ENCODE peak calls at places on chromosome 3, in four cellular contexts. One of them, this sample, is unnamed. For H3K4me1 and H3K36me3, the result is how much of the 10 kb centered on the place peaks cover.

GRCh38 chr3:59559721-59560514 is 510.1 kb upstream of the CFAP20DC start:
- DNase-seq in IMR-90: peak
- DNase-seq in H1: no peak
- DNase-seq in mesendoderm: peak
- DNase-seq in this sample: peak

GRCh38 chr3:123559040-123559861 is 25.6 kb downstream of the HACD2 start:
- DNase-seq in IMR-90: peak
- DNase-seq in H1: no peak
- DNase-seq in mesendoderm: peak
- DNase-seq in this sample: no peak

GRCh38 chr3:134294302-134294925 is 43.8 kb upstream of the RYK start:
- DNase-seq in IMR-90: no peak
- DNase-seq in H1: peak
- DNase-seq in mesendoderm: no peak
- DNase-seq in this sample: no peak

GRCh38 chr3:149003653-149004305 is 12.4 kb downstream of the GYG1 start:
- DNase-seq in IMR-90: no peak
- DNase-seq in H1: no peak
- DNase-seq in mesendoderm: peak
- DNase-seq in this sample: peak

GRCh38 chr3:45832691-45833090 is 9.2 kb downstream of the LZTFL1 start:
- DNase-seq in IMR-90: peak
- DNase-seq in H1: no peak
- DNase-seq in mesendoderm: peak
- DNase-seq in this sample: peak

GRCh38 chr3:126554560-126555525 is 3.9 kb downstream of the C3orf22 start:
- DNase-seq in IMR-90: no peak
- DNase-seq in H1: peak
- DNase-seq in mesendoderm: no peak
- DNase-seq in this sample: no peak

GRCh38 chr3:73718326-73719110 is 93.8 kb upstream of the PDZRN3 start:
- DNase-seq in IMR-90: no peak
- DNase-seq in H1: no peak
- DNase-seq in mesendoderm: no peak
- DNase-seq in this sample: no peak

GRCh38 chr3:39166932-39167532 is 13.6 kb upstream of the CSRNP1 start:
- DNase-seq in IMR-90: peak
- DNase-seq in H1: no peak
- DNase-seq in mesendoderm: no peak
- DNase-seq in this sample: peak

GRCh38 chr3:120469440-120470415 is 18.9 kb upstream of the FSTL1 start:
- DNase-seq in IMR-90: peak
- DNase-seq in H1: no peak
- DNase-seq in mesendoderm: peak
- DNase-seq in this sample: peak

GRCh38 chr3:64215084-64215483 is 10.2 kb downstream of the PRICKLE2 start:
- DNase-seq in IMR-90: no peak
- DNase-seq in H1: no peak
- DNase-seq in mesendoderm: no peak
- DNase-seq in this sample: no peak

GRCh38 chr3:74752290-74752689 is 137.8 kb upstream of the CNTN3 start:
- DNase-seq in IMR-90: no peak
- DNase-seq in H1: no peak
- DNase-seq in mesendoderm: no peak
- DNase-seq in this sample: no peak

GRCh38 chr3:152444029-152444641 is 175.4 kb downstream of the MBNL1 start:
- DNase-seq in IMR-90: peak
- DNase-seq in H1: no peak
- DNase-seq in mesendoderm: peak
- DNase-seq in this sample: no peak

GRCh38 chr3:152583913-152584312 is 251.0 kb upstream of the P2RY1 start:
- DNase-seq in IMR-90: no peak
- DNase-seq in H1: no peak
- DNase-seq in mesendoderm: no peak
- DNase-seq in this sample: no peak

GRCh38 chr3:134085034-134085775 is 55.5 kb upstream of the SLCO2A1 start:
- DNase-seq in IMR-90: peak
- DNase-seq in H1: peak
- DNase-seq in mesendoderm: no peak
- DNase-seq in this sample: peak

GRCh38 chr3:129615751-129616281 is 9.3 kb upstream of the PLXND1 start:
- DNase-seq in IMR-90: no peak
- DNase-seq in H1: no peak
- DNase-seq in mesendoderm: no peak
- DNase-seq in this sample: no peak

GRCh38 chr3:172946061-172946460 is 195.0 kb downstream of the SPATA16 start:
- DNase-seq in IMR-90: no peak
- DNase-seq in H1: no peak
- DNase-seq in mesendoderm: no peak
- DNase-seq in this sample: no peak

GRCh38 chr3:43759297-43759782 is 68.6 kb downstream of the ABHD5 start:
- DNase-seq in IMR-90: peak
- DNase-seq in H1: no peak
- DNase-seq in mesendoderm: peak
- DNase-seq in this sample: peak

GRCh38 chr3:127159547-127159946 is 33.4 kb upstream of the PRR23E start:
- DNase-seq in IMR-90: no peak
- DNase-seq in H1: no peak
- DNase-seq in mesendoderm: no peak
- DNase-seq in this sample: no peak

GRCh38 chr3:49265987-49266386 is 11.0 kb downstream of the C3orf62 start:
- DNase-seq in IMR-90: no peak
- DNase-seq in H1: no peak
- DNase-seq in mesendoderm: no peak
- DNase-seq in this sample: no peak

GRCh38 chr3:191963182-191963581 is 502.2 kb downstream of the PYDC2 start:
- DNase-seq in IMR-90: no peak
- DNase-seq in H1: peak
- DNase-seq in mesendoderm: peak
- DNase-seq in this sample: no peak

GRCh38 chr3:33096103-33096868 is 660 bp downstream of the GLB1 start:
- DNase-seq in IMR-90: peak
- DNase-seq in H1: peak
- DNase-seq in mesendoderm: peak
- DNase-seq in this sample: peak

DNA sequence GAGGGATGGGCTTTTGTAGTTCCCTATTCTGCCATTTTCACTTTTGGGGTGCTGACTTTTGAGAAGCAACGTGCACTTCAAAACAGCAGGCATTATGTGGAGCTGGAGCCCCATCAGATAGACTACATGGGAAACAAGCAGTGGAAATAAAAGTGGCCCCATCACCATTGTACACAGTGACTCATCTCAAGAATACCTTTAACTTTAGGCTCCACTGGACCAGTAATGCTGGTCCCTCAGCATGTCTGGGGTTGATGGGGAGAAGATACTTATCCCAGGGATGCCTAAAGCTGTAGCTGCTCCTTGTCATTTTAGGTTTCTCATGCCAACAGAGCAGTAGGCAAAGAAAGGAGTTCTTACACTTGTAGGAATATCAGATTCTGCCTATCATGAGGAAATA is 45.0 kb downstream of the LSM3 start:
- DNase-seq in IMR-90: no peak
- DNase-seq in H1: no peak
- DNase-seq in mesendoderm: no peak
- DNase-seq in this sample: peak
- H3K4me1 ChIP-seq in IMR-90: under half
- H3K4me1 ChIP-seq in H1: under half
- H3K4me1 ChIP-seq in mesendoderm: under half
- H3K4me1 ChIP-seq in this sample: under half

DNA sequence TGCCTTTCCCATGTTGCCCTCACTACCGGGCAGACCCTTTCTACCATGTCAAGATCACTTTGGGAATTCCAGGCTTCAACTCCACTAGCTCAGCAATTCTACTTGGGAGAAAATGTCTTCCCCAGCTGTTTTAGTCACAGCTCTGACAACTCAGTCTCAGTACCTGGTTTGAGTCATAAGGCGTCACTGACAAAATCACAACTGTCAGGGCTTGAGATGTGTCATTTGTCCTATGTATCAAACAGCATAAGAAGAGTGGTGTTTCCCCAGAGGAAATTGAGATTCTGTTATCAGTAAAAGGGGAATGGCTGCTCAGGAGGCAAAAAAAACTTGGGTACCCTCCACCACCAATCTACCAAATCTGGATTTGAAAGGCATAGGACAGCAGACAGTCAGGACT is 594.9 kb upstream of the SUCLG2 start:
- DNase-seq in IMR-90: no peak
- DNase-seq in H1: no peak
- DNase-seq in mesendoderm: no peak
- DNase-seq in this sample: no peak
- H3K4ac ChIP-seq in IMR-90: no peak
- H3K4ac ChIP-seq in H1: no peak
- H3K4ac ChIP-seq in mesendoderm: no peak
- H3K4ac ChIP-seq in this sample: no peak

GRCh38 chr3:156705761-156706631 is 31.6 kb downstream of the TIPARP start:
- DNase-seq in IMR-90: peak
- DNase-seq in H1: no peak
- DNase-seq in mesendoderm: no peak
- DNase-seq in this sample: no peak
- H3K36me3 ChIP-seq in IMR-90: under half
- H3K36me3 ChIP-seq in H1: under half
- H3K36me3 ChIP-seq in mesendoderm: under half
- H3K36me3 ChIP-seq in this sample: under half

GRCh38 chr3:95615592-95616310 is 1198.6 kb upstream of the EPHA6 start:
- DNase-seq in IMR-90: no peak
- DNase-seq in H1: no peak
- DNase-seq in mesendoderm: no peak
- DNase-seq in this sample: no peak

GRCh38 chr3:95609411-95609810 is 1205.0 kb upstream of the EPHA6 start:
- DNase-seq in IMR-90: no peak
- DNase-seq in H1: no peak
- DNase-seq in mesendoderm: no peak
- DNase-seq in this sample: no peak

GRCh38 chr3:95612611-95613010 is 1201.8 kb upstream of the EPHA6 start:
- DNase-seq in IMR-90: no peak
- DNase-seq in H1: no peak
- DNase-seq in mesendoderm: no peak
- DNase-seq in this sample: no peak

DNA sequence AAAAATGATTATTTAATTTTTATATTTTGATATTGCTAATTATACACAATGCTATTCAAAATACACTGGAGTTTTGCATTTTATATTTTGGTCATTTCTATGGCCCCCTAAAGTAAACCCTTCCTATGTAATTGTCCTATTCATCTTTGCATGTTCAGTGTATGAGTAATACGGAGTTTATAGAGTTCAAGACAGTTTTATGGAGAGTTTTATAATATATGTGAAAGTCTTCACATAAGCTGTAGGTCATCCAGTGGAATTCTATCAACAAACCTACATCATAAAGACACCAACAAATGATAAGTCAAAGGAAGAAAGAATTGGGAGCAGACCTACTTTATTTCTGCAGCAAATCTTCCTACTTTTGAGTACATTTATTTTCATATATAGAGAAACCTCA is 1200.4 kb upstream of the EPHA6 start:
- DNase-seq in IMR-90: no peak
- DNase-seq in H1: no peak
- DNase-seq in mesendoderm: no peak
- DNase-seq in this sample: no peak
- H3K4me1 ChIP-seq in IMR-90: under half
- H3K4me1 ChIP-seq in H1: under half
- H3K4me1 ChIP-seq in mesendoderm: under half
- H3K4me1 ChIP-seq in this sample: under half

DNA sequence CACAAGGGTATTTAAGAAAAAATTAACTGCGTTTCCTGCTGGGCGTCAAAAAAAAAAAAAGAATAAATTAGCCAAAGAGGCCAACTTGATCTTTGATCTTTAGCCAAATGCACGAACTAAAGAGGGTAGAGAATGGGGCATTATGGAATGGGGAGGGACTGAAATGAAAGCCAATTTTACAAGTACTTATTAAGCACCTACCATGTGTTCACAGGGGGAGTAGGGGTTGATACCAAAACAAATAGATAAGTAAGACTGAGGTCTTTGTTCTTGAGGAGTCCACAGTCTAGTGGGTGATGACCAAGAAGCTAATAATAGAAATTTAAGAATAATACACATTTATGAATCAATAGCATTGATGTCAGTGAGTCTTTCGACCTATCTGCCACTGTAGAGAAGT is 17.9 kb upstream of the MUC13 start:
- DNase-seq in IMR-90: no peak
- DNase-seq in H1: no peak
- DNase-seq in mesendoderm: no peak
- DNase-seq in this sample: no peak
- H3K4ac ChIP-seq in IMR-90: no peak
- H3K4ac ChIP-seq in H1: no peak
- H3K4ac ChIP-seq in mesendoderm: no peak
- H3K4ac ChIP-seq in this sample: no peak

GRCh38 chr3:195693428-195694216 is 27.2 kb upstream of the MUC20 start:
- DNase-seq in IMR-90: no peak
- DNase-seq in H1: no peak
- DNase-seq in mesendoderm: no peak
- DNase-seq in this sample: no peak
- H3K36me3 ChIP-seq in IMR-90: under half
- H3K36me3 ChIP-seq in H1: under half
- H3K36me3 ChIP-seq in mesendoderm: under half
- H3K36me3 ChIP-seq in this sample: under half

This sample was measured in trophoblast cell.